ENCODE peak calls at places on chromosome 22, in five cellular contexts. L is CD4-positive, CD25-positive, alpha-beta regulatory T cell; Q is posterior cingulate gyrus; A is AG09319; F is PC-3. Z is an unnamed sample.

GRCh38 chr22:46984751-46985506 is 222.5 kb downstream of the TBC1D22A start:
- DNase-seq in L (no peak), Q (no peak), A (no peak), F (peak; percentile 76), Z (peak; percentile 35)

GRCh38 chr22:45204241-45204640 is 36.5 kb downstream of the KIAA0930 start:
- DNase-seq in L (no peak), Q (no peak), A (no peak), F (no peak), Z (no peak)

GRCh38 chr22:39028281-39028680 is 7.4 kb downstream of the APOBEC3D start:
- DNase-seq in L (no peak), Q (no peak), A (no peak), F (no peak), Z (no peak)

GRCh38 chr22:45818130-45819085 is 146.8 kb downstream of the ATXN10 start:
- DNase-seq in L (no peak), Q (peak; percentile 42), A (no peak), F (no peak), Z (no peak)

GRCh38 chr22:23817146-23817545 is 21.7 kb downstream of the DERL3 start:
- DNase-seq in L (no peak), Q (no peak), A (no peak), F (no peak), Z (no peak)

GRCh38 chr22:29122041-29122440 is 49.2 kb downstream of the KREMEN1 start:
- DNase-seq in L (no peak), Q (no peak), A (no peak), F (no peak), Z (no peak)

GRCh38 chr22:46063861-46064235 is 86.5 kb upstream of the PPARA start:
- DNase-seq in L (no peak), Q (no peak), A (no peak), F (peak; percentile 36), Z (no peak)

GRCh38 chr22:39954584-39955055 is 5.6 kb upstream of the TMA7B start:
- DNase-seq in L (no peak), Q (no peak), A (no peak), F (peak; percentile 24), Z (no peak)

GRCh38 chr22:38505595-38506117 is 455 bp downstream of the DDX17 start:
- DNase-seq in L (no peak), Q (peak; percentile 60), A (peak; percentile 46), F (peak; percentile 40), Z (no peak)

GRCh38 chr22:24247564-24248344 is 2.9 kb upstream of the GGT5 start:
- DNase-seq in L (peak; percentile 20), Q (peak; percentile 84), A (peak; percentile 96), F (peak; percentile 79), Z (peak; percentile 60)

GRCh38 chr22:19566599-19567382 is 42.6 kb upstream of the CLDN5 start:
- DNase-seq in L (no peak), Q (no peak), A (no peak), F (no peak), Z (no peak)

GRCh38 chr22:37233751-37234631 is 10.1 kb downstream of the RAC2 start:
- DNase-seq in L (no peak), Q (no peak), A (no peak), F (no peak), Z (no peak)

GRCh38 chr22:19837915-19838314 is 16.8 kb downstream of the GNB1L start:
- DNase-seq in L (no peak), Q (no peak), A (no peak), F (no peak), Z (no peak)

GRCh38 chr22:20271114-20271994 is 3.2 kb upstream of the RTN4R start:
- DNase-seq in L (no peak), Q (no peak), A (no peak), F (no peak), Z (no peak)

GRCh38 chr22:49068861-49069260 is 758.8 kb downstream of the BRD1 start:
- DNase-seq in L (no peak), Q (no peak), A (no peak), F (no peak), Z (no peak)

GRCh38 chr22:31144223-31144622 is 3.9 kb upstream of the PLA2G3 start:
- DNase-seq in L (no peak), Q (no peak), A (no peak), F (peak; percentile 54), Z (no peak)

GRCh38 chr22:19719055-19719482 is 4.3 kb upstream of the GP1BB start:
- DNase-seq in L (no peak), Q (no peak), A (no peak), F (no peak), Z (no peak)

GRCh38 chr22:27919943-27920755 is 1.1 kb upstream of the PITPNB start:
- DNase-seq in L (no peak), Q (no peak), A (peak; percentile 45), F (peak; percentile 9), Z (peak; percentile 41)

GRCh38 chr22:35582861-35583670 is 34.1 kb downstream of the MB start:
- DNase-seq in L (peak; percentile 43), Q (peak; percentile 62), A (no peak), F (peak; percentile 70), Z (peak; percentile 22)

GRCh38 chr22:24429411-24430365 is 2.3 kb downstream of the ADORA2A start:
- DNase-seq in L (peak; percentile 50), Q (no peak), A (no peak), F (peak; percentile 36), Z (no peak)

GRCh38 chr22:41994506-41994905 is 4.1 kb upstream of the WBP2NL start:
- DNase-seq in L (no peak), Q (no peak), A (no peak), F (no peak), Z (no peak)

GRCh38 chr22:30234786-30235470 is 11.6 kb downstream of the LIF start:
- DNase-seq in L (no peak), Q (no peak), A (no peak), F (no peak), Z (no peak)